ENCODE peak calls at places on chromosomes 1 and 21, in eight cellular contexts. S, A, B, Z, G, D, X and E are unnamed samples.

GRCh38 chr1:194013561-194013960 is 827.1 kb upstream of the B3GALT2 start:
- DNase-seq in B (no peak), X (no peak), A (no peak), S (no peak), G (no peak), Z (no peak), D (no peak), E (no peak)

GRCh38 chr1:183272390-183272801 is 86.3 kb downstream of the LAMC2 start:
- DNase-seq in G (no peak), X (peak; percentile 79), B (no peak), A (no peak), Z (no peak), S (no peak), D (peak; percentile 88), E (no peak)

GRCh38 chr1:200872446-200873115 is at the start of gene GPR25:
- DNase-seq in S (no peak), G (no peak), D (no peak), A (no peak), B (no peak), X (no peak), Z (no peak), E (no peak)

GRCh38 chr21:31115249-31115648 is 77.0 kb upstream of the KRTAP19-8 start:
- DNase-seq in G (no peak), B (no peak), Z (no peak), S (no peak), A (no peak), X (peak; percentile 85), D (no peak), E (no peak)

GRCh38 chr1:220281159-220281574 is 8.9 kb upstream of the RAB3GAP2 start:
- DNase-seq in B (no peak), S (peak; percentile 60), Z (peak; percentile 24), X (peak; percentile 84), A (peak; percentile 32), G (peak; percentile 16), D (peak; percentile 48), E (peak; percentile 21)

GRCh38 chr1:62541048-62541447 is 56.3 kb upstream of the ANGPTL3 start:
- DNase-seq in A (no peak), Z (no peak), G (no peak), X (no peak), B (no peak), S (no peak), D (no peak), E (no peak)

GRCh38 chr1:182716740-182717720 is 32.6 kb upstream of the RGS8 start:
- DNase-seq in G (no peak), Z (no peak), D (no peak), X (no peak), B (no peak), A (no peak), S (no peak), E (no peak)

GRCh38 chr1:26471498-26472329 is 526 bp upstream of the HMGN2 start:
- DNase-seq in S (peak; percentile 83), X (peak; percentile 59), G (peak; percentile 88), D (peak; percentile 90), A (peak; percentile 45), B (no peak), Z (peak; percentile 31), E (peak; percentile 90)

GRCh38 chr1:48878191-48878940 is 101.7 kb upstream of the BEND5 start:
- DNase-seq in D (peak; percentile 97), S (no peak), B (no peak), X (peak; percentile 93), Z (no peak), G (peak; percentile 20), A (no peak), E (no peak)

GRCh38 chr1:15949453-15950245 is 26.3 kb downstream of the ZBTB17 start:
- DNase-seq in S (peak; percentile 69), X (no peak), G (peak; percentile 89), D (peak; percentile 99), A (no peak), Z (peak; percentile 43), B (peak; percentile 60), E (peak; percentile 48)

GRCh38 chr21:44295163-44295601 is 4.7 kb upstream of the PFKL start:
- DNase-seq in Z (no peak), S (no peak), G (no peak), B (peak; percentile 17), D (no peak), X (peak; percentile 5), A (no peak), E (no peak)

GRCh38 chr1:208207388-208208131 is 36.6 kb downstream of the PLXNA2 start:
- DNase-seq in Z (no peak), A (peak; percentile 65), D (peak; percentile 96), G (peak; percentile 76), B (no peak), S (peak; percentile 17), X (no peak), E (no peak)

GRCh38 chr1:48229309-48229708 is 6.8 kb downstream of the SLC5A9 start:
- DNase-seq in D (no peak), G (no peak), A (no peak), X (no peak), Z (no peak), S (no peak), B (no peak), E (no peak)

GRCh38 chr1:6599141-6599975 is 3.3 kb downstream of the KLHL21 start:
- DNase-seq in X (peak; percentile 70), Z (no peak), S (no peak), B (peak; percentile 61), D (peak; percentile 48), A (peak; percentile 51), G (no peak), E (no peak)

GRCh38 chr1:84146375-84147032 is 2.4 kb downstream of the PRKACB start:
- DNase-seq in A (no peak), G (no peak), X (peak; percentile 80), B (no peak), S (no peak), Z (peak; percentile 66), D (peak; percentile 63), E (no peak)

GRCh38 chr1:110215621-110216020 is 5.5 kb downstream of the KCNC4 start:
- DNase-seq in S (no peak), X (no peak), B (no peak), G (no peak), A (no peak), D (no peak), Z (no peak), E (no peak)
- H2AFZ ChIP-seq in S (no peak overlapping the region), X (no peak overlapping the region), B (no peak overlapping the region), G (no peak overlapping the region), A (no peak overlapping the region), D (no peak overlapping the region), Z (no peak overlapping the region), E (no peak overlapping the region)

GRCh38 chr21:26961704-26962103 is 5.2 kb downstream of the ADAMTS5 start:
- DNase-seq in Z (no peak), A (no peak), B (no peak), S (peak; percentile 83), X (peak; percentile 28), D (peak; percentile 23), G (no peak), E (peak; percentile 32)

GRCh38 chr21:26964379-26964778 is 2.5 kb downstream of the ADAMTS5 start:
- DNase-seq in G (no peak), X (no peak), Z (no peak), A (no peak), B (no peak), S (peak; percentile 74), D (peak; percentile 80), E (peak; percentile 22)

GRCh38 chr21:26965091-26965566 is 1.8 kb downstream of the ADAMTS5 start:
- DNase-seq in A (no peak), S (no peak), G (no peak), B (no peak), X (no peak), Z (no peak), D (peak; percentile 27), E (no peak)

GRCh38 chr21:26965567-26966359 is 1.1 kb downstream of the ADAMTS5 start:
- DNase-seq in B (no peak), D (peak; percentile 69), X (no peak), A (no peak), Z (no peak), S (peak; percentile 89), G (peak; percentile 51), E (peak; percentile 87)

DNA sequence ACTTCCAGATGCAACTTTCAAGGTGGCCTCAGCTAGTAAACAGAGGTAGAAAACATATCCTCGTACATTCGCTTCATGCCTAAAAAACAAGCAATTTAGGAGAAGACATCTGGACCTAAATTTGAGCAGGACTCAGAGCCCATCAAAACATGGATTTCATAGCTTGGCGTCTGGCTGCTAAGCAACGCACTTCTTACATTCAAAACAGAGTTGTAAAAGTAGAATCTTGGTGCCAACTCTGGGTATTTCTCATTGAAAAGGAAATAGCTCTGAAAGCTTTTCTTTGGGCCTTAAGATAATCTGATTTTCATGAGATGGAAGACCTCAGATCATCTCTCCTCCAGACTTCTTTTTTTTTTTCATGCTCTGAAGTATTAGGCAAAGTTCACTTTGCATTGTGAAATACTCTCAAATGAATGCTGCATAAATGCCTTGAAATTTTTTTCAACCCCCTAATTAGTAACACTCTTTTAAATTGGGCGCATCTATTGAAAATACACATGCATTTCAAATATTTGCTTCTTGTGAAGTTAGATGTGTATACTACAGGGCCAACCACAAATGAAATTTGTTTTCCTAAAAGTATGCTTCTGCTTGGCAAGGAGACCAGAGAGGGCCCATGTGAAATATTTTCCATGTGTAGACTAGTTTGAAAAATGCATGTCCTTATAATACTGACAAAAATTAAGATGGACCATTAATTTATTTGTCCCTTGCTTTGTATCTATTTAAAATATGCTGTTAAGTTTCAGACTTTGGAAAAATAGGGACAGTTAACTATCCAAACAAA is 4.2 kb downstream of the ADAMTS5 start:
- DNase-seq in S (no peak), Z (no peak), D (peak; percentile 63), B (no peak), X (no peak), G (no peak), A (no peak), E (no peak)
- TF ChIP-seq EZH2phosphoT487 in S (no peak), Z (no peak), D (no peak), B (no peak), X (no peak), G (no peak), A (no peak), E (no peak)

GRCh38 chr1:9653195-9653782 is 1.8 kb downstream of the PIK3CD start:
- DNase-seq in G (no peak), B (peak; percentile 18), A (no peak), S (no peak), D (no peak), X (no peak), Z (no peak), E (no peak)
- H3K27ac ChIP-seq in G (no peak overlapping the region), B (peak overlapping the region; percentile 42), A (no peak overlapping the region), S (no peak overlapping the region), D (no peak overlapping the region), X (no peak overlapping the region), Z (no peak overlapping the region), E (no peak overlapping the region)

GRCh38 chr21:29308456-29308783 is 9.7 kb downstream of the BACH1 start:
- DNase-seq in Z (no peak), A (no peak), G (no peak), S (no peak), B (no peak), X (no peak), D (no peak), E (no peak)
- H2AFZ ChIP-seq in Z (no peak overlapping the region), A (no peak overlapping the region), G (no peak overlapping the region), S (no peak overlapping the region), B (no peak overlapping the region), X (no peak overlapping the region), D (no peak overlapping the region), E (no peak overlapping the region)